ENCODE peak calls at places on chromosomes 11 and 22, in five cellular contexts. K is neuronal stem cell; X is kidney; I is neural progenitor cell; A is CD4-positive, CD25-positive, alpha-beta regulatory T cell. P is an unnamed sample.
A peak's percentile ranks its signal among the peaks of the same experiment; 100 is the strongest.

GRCh38 chr11:13053255-13053917 is 44.3 kb downstream of the RASSF10 start:
- DNase-seq in X (no peak), A (no peak), K (no peak), I (no peak), P (no peak)

GRCh38 chr11:13669544-13670488 is 1.3 kb downstream of the FAR1 start:
- DNase-seq in X (no peak), A (no peak), K (no peak), I (no peak), P (no peak)

GRCh38 chr22:17777005-17777716 is 2.9 kb upstream of the BID start:
- DNase-seq in X (peak; percentile 74), A (peak; percentile 44), I (no peak), K (no peak), P (peak; percentile 84)

GRCh38 chr11:16217631-16218030 is 138.7 kb downstream of the SOX6 start:
- DNase-seq in K (no peak), X (no peak), A (no peak), I (no peak), P (no peak)

GRCh38 chr11:110367571-110367970 is 62.2 kb upstream of the FDX1 start:
- DNase-seq in K (no peak), X (no peak), A (no peak), I (no peak), P (no peak)

GRCh38 chr11:118998822-118999221 is 884 bp downstream of the CENATAC start:
- DNase-seq in K (no peak), I (peak; percentile 53), X (no peak), A (no peak), P (no peak)

GRCh38 chr11:11292839-11293238 is 60.2 kb downstream of the CSNK2A3 start:
- DNase-seq in A (no peak), X (no peak), K (no peak), I (no peak), P (no peak)

GRCh38 chr11:69280994-69281393 is 13.0 kb upstream of the MYEOV start:
- DNase-seq in X (peak; percentile 70), A (no peak), I (no peak), K (no peak), P (no peak)

GRCh38 chr11:64263021-64263946 is 12.0 kb downstream of the PLCB3 start:
- DNase-seq in K (no peak), I (peak; percentile 61), X (peak; percentile 76), A (no peak), P (no peak)

GRCh38 chr11:119901657-119902577 is 172.9 kb upstream of the NECTIN1 start:
- DNase-seq in K (no peak), A (no peak), X (no peak), I (no peak), P (no peak)

GRCh38 chr11:122305426-122305825 is 189.4 kb upstream of the BLID start:
- DNase-seq in I (no peak), A (no peak), X (no peak), K (no peak), P (no peak)

GRCh38 chr22:40982482-40983385 is 31.6 kb downstream of the RBX1 start:
- DNase-seq in X (no peak), A (no peak), I (no peak), K (no peak), P (no peak)

GRCh38 chr22:48429621-48430020 is 1398.1 kb downstream of the BRD1 start:
- DNase-seq in K (no peak), X (peak; percentile 46), I (no peak), A (no peak), P (no peak)
- H3K27ac ChIP-seq in K (no peak overlapping the region), X (no peak overlapping the region), I (no peak overlapping the region), A (no peak overlapping the region), P (no peak overlapping the region)

DNA sequence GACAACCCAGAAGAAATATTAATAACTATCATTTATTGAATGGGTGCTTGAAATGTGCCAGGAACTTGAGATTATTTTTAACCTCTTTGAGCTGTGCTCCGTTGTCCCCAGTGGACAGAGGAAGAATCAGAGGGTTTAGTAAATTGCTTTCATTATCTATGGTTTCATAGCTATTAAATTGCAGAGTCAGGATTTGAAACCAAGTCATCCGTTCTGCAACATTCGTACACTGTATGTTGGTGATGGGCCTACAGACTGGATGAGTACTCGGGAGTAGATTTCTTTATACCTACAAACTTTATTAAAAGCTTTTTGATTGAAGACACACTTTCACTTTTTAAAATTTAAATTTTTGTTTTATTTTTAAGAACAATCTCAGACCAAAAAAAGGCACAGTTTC is 4.9 kb downstream of the HSD17B12 start:
- DNase-seq in X (no peak), I (no peak), K (no peak), A (no peak), P (no peak)
- H3K4me3 ChIP-seq in X (no peak overlapping the region), I (no peak overlapping the region), K (no peak overlapping the region), A (no peak overlapping the region), P (no peak overlapping the region)

GRCh38 chr11:73235236-73235786 is 17.2 kb downstream of the P2RY2 start:
- DNase-seq in X (no peak), K (no peak), I (no peak), A (no peak), P (no peak)
- H3K4me1 ChIP-seq in X (no peaks in the 10 kb centered on the region), K (peaks cover 7% of the 10 kb centered on the region), I (peaks cover under 1% of the 10 kb centered on the region), A (no peaks in the 10 kb centered on the region), P (no peaks in the 10 kb centered on the region)

DNA sequence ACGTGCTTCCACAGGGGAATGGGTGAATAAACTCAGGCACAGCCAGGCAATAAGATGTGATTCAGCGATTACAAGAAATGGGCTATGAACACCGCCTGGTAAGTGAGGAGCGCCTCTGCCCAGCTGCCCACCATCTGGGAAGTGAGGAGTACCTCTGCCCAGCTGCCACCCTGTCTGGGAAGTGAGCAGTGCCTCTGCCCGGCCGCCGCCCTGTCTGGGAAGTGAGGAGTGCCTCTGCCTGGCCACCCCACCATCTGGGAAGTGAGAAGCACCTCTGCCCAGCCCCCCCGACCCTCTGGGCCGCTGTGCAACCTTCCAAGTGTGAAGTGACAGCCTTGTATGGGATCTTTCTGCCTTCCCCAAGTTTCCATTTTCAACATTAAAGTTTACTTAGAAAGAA is 73.1 kb upstream of the PRR5 start:
- DNase-seq in K (no peak), I (no peak), A (no peak), X (peak; percentile 12), P (no peak)
- H3K27ac ChIP-seq in K (no peak overlapping the region), I (no peak overlapping the region), A (no peak overlapping the region), X (no peak overlapping the region), P (no peak overlapping the region)

GRCh38 chr22:20017622-20017958 is 967 bp upstream of the ARVCF start:
- DNase-seq in A (no peak), I (no peak), K (no peak), X (peak; percentile 59), P (no peak)

GRCh38 chr22:20014526-20015186 is 2.0 kb downstream of the ARVCF start:
- DNase-seq in X (peak; percentile 63), A (no peak), I (no peak), K (no peak), P (no peak)

GRCh38 chr22:20016734-20017621 is at the start of gene ARVCF:
- DNase-seq in A (peak; percentile 88), K (peak; percentile 89), I (peak; percentile 94), X (peak; percentile 97), P (peak; percentile 89)

GRCh38 chr22:20015187-20015625 is 1.4 kb downstream of the ARVCF start:
- DNase-seq in K (no peak), X (peak; percentile 65), A (no peak), I (no peak), P (no peak)

DNA sequence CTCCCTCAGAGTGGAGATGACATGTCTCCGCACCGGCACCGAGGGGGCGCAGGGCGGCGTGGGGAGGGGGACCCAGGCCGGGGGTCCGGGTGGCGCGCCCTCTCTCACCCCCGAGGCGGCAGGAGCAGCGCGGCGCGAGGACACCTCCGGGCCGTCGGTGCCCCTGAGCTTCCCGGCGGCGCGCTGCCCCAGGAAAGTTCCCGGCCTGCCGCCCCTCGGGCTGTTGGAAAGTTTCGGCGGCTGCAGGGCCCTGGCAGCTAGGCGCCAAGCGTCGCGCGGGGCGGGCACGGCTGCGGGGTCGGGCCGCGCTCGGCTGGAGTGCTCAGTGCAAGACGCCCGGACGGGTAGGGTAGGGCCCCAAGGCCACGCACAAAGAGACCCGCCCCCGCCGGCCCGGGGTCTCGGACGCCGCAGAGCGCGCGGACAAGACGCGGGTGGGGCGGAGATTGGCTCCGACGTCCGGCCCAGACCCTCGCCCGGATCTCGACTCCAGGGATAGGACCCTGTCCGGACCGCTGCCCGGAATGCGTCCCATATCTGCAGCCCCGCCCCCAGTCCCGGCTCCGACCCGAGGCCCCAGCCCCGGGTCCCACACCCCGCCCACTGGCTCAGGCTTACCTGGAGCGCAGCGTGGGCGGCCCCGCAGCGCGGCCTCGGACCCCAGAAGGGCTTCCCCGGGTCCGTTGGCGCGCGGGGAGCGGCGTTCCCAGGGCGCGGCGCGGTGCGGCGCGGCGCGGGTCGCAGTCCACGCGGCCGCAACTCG is 471 bp downstream of the ARVCF start:
- DNase-seq in A (peak; percentile 20), K (no peak), X (peak; percentile 80), I (peak; percentile 68), P (peak; percentile 28)
- H3K4me3 ChIP-seq in A (no peak overlapping the region), K (peak overlapping the region; percentile 89), X (peak overlapping the region; percentile 60), I (peak overlapping the region; percentile 55), P (peak overlapping the region; percentile 69)

GRCh38 chr11:112613051-112613972 is 347.9 kb upstream of the NCAM1 start:
- DNase-seq in A (no peak), X (no peak), I (no peak), K (no peak), P (no peak)
- H3K4me1 ChIP-seq in A (no peaks in the 10 kb centered on the region), X (no peaks in the 10 kb centered on the region), I (peaks cover 10% of the 10 kb centered on the region), K (peaks cover 9% of the 10 kb centered on the region), P (no peaks in the 10 kb centered on the region)

DNA sequence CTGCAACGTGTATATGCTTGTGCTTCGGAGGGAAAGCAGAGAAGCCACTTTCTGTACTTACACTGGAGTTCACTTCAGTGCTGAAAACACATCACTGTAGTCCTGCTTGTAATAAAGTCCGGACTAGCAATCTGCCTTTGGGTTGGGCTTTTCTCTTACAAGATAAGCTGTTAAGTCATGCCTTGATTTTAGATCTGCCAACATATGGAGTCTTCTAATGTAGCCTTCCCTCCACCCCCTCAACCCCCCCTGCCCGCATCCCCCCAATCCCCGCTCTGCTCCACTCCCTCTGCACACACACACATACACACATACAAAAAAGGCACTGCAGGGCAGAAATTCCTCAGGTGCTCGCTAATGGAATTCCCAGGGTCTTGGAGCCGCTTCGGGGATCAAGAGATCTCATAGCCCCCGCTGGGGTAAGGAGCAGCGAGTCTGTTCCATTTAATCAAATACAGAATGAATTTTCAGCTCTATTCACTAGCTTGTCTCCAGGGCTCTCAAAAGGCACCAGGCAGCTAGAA is 3.4 kb downstream of the CDON start:
- DNase-seq in A (no peak), I (peak; percentile 90), K (no peak), X (no peak), P (no peak)
- H3K27ac ChIP-seq in A (no peak overlapping the region), I (peak overlapping the region; percentile 61), K (peak overlapping the region; percentile 86), X (no peak overlapping the region), P (no peak overlapping the region)

GRCh38 chr11:72319261-72319660 is 75.3 kb upstream of the PHOX2A start:
- DNase-seq in A (no peak), X (no peak), I (no peak), K (no peak), P (no peak)

GRCh38 chr11:72314199-72314598 is 70.2 kb upstream of the PHOX2A start:
- DNase-seq in I (no peak), X (no peak), A (no peak), K (no peak), P (no peak)

GRCh38 chr11:72314600-72315386 is 70.8 kb upstream of the PHOX2A start:
- DNase-seq in X (no peak), K (no peak), I (peak; percentile 12), A (no peak), P (no peak)

GRCh38 chr11:72317982-72318381 is 74.0 kb upstream of the PHOX2A start:
- DNase-seq in I (no peak), K (no peak), A (no peak), X (no peak), P (no peak)

GRCh38 chr11:72316984-72317383 is 73.0 kb upstream of the PHOX2A start:
- DNase-seq in I (no peak), X (no peak), A (no peak), K (no peak), P (no peak)
- H3K4me3 ChIP-seq in I (no peak overlapping the region), X (no peak overlapping the region), A (no peak overlapping the region), K (no peak overlapping the region), P (no peak overlapping the region)